ENCODE peak calls at places on chromosomes 11 and 22, in ten cellular contexts. D, K, Q, Z, R, W, E, X, Y and U are unnamed samples.

GRCh38 chr11:121741954-121742361 is 289.2 kb upstream of the SORL1-AS1 start:
- DNase-seq in D (peak), K (no peak), Q (peak), Z (no peak), R (no peak), W (no peak), E (no peak), X (no peak), Y (peak), U (no peak)

GRCh38 chr11:59865031-59865430 is 1.3 kb downstream of the TCN1 start:
- DNase-seq in D (no peak), K (no peak), Q (no peak), Z (no peak), R (no peak), W (no peak), E (no peak), X (no peak), Y (no peak), U (no peak)

GRCh38 chr11:46392421-46393230 is 1.1 kb upstream of the CHRM4 start:
- DNase-seq in D (peak), K (no peak), Q (peak), Z (peak), R (peak), W (peak), E (peak), X (no peak), Y (peak), U (peak)

GRCh38 chr11:29127456-29127855 is 889.4 kb downstream of the KCNA4 start:
- DNase-seq in D (no peak), K (no peak), Q (no peak), Z (no peak), R (no peak), W (no peak), E (no peak), X (no peak), Y (no peak), U (no peak)

GRCh38 chr22:22941831-22942510 is 54.4 kb downstream of the IGLL5 start:
- DNase-seq in D (peak), K (no peak), Q (peak), Z (no peak), R (no peak), W (no peak), E (no peak), X (no peak), Y (peak), U (no peak)

GRCh38 chr22:45290410-45290936 is 5.7 kb downstream of the UPK3A start:
- DNase-seq in D (no peak), K (no peak), Q (no peak), Z (peak), R (peak), W (no peak), E (no peak), X (no peak), Y (peak), U (no peak)

GRCh38 chr11:85827768-85828639 is 17.1 kb upstream of the SYTL2 start:
- DNase-seq in D (no peak), K (no peak), Q (no peak), Z (no peak), R (no peak), W (peak), E (no peak), X (no peak), Y (no peak), U (no peak)

GRCh38 chr11:94664336-94664735 is 97.2 kb downstream of the PIWIL4 start:
- DNase-seq in D (no peak), K (no peak), Q (no peak), Z (no peak), R (no peak), W (no peak), E (no peak), X (no peak), Y (no peak), U (no peak)

GRCh38 chr11:44889266-44889665 is 61.4 kb downstream of the TP53I11 start:
- DNase-seq in D (no peak), K (no peak), Q (no peak), Z (no peak), R (no peak), W (peak), E (no peak), X (no peak), Y (no peak), U (no peak)

GRCh38 chr11:6389921-6390717 is at the start of gene SMPD1:
- DNase-seq in D (peak), K (peak), Q (peak), Z (peak), R (peak), W (peak), E (peak), X (peak), Y (peak), U (peak)

GRCh38 chr11:2858995-2859705 is 26.4 kb downstream of the CDKN1C start:
- DNase-seq in D (no peak), K (no peak), Q (no peak), Z (no peak), R (peak), W (no peak), E (no peak), X (no peak), Y (no peak), U (no peak)

GRCh38 chr22:27349456-27349855 is 452.1 kb downstream of the MN1 start:
- DNase-seq in D (no peak), K (no peak), Q (no peak), Z (no peak), R (no peak), W (no peak), E (no peak), X (no peak), Y (no peak), U (no peak)

GRCh38 chr11:97614571-97614970 is 1224.8 kb downstream of the JRKL start:
- DNase-seq in D (no peak), K (no peak), Q (no peak), Z (no peak), R (no peak), W (no peak), E (no peak), X (no peak), Y (no peak), U (no peak)

GRCh38 chr22:50599816-50600454 is 658 bp upstream of the MAPK8IP2 start:
- DNase-seq in D (peak), K (no peak), Q (no peak), Z (peak), R (peak), W (peak), E (peak), X (no peak), Y (peak), U (peak)

GRCh38 chr11:44949160-44950035 is 1.3 kb downstream of the TP53I11 start:
- DNase-seq in D (peak), K (no peak), Q (no peak), Z (peak), R (peak), W (peak), E (no peak), X (peak), Y (no peak), U (no peak)

GRCh38 chr11:17273668-17274321 is 2.7 kb upstream of the NUCB2 start:
- DNase-seq in D (no peak), K (no peak), Q (no peak), Z (no peak), R (no peak), W (no peak), E (no peak), X (no peak), Y (no peak), U (no peak)

GRCh38 chr11:69501891-69502860 is 20.7 kb downstream of the LINC01488 start:
- DNase-seq in D (no peak), K (no peak), Q (no peak), Z (no peak), R (no peak), W (no peak), E (no peak), X (no peak), Y (no peak), U (no peak)

GRCh38 chr11:127458561-127458960 is 458.0 kb upstream of the KIRREL3 start:
- DNase-seq in D (no peak), K (no peak), Q (no peak), Z (no peak), R (no peak), W (no peak), E (no peak), X (no peak), Y (no peak), U (no peak)

GRCh38 chr11:120196857-120197253 is 14.0 kb upstream of the OAF start:
- DNase-seq in D (no peak), K (no peak), Q (no peak), Z (no peak), R (no peak), W (no peak), E (no peak), X (no peak), Y (no peak), U (no peak)

GRCh38 chr22:32801436-32802290 is at the start of gene TIMP3:
- DNase-seq in D (peak), K (no peak), Q (peak), Z (peak), R (peak), W (peak), E (no peak), X (no peak), Y (peak), U (no peak)

GRCh38 chr11:62645660-62645933 is 816 bp downstream of the GANAB start:
- DNase-seq in D (no peak), K (no peak), Q (no peak), Z (no peak), R (no peak), W (no peak), E (no peak), X (no peak), Y (no peak), U (no peak)

GRCh38 chr11:102680945-102681344 is 24.6 kb downstream of the MMP27 start:
- DNase-seq in D (no peak), K (no peak), Q (peak), Z (no peak), R (no peak), W (no peak), E (no peak), X (peak), Y (no peak), U (no peak)